ENCODE peak calls at places on chromosomes 16 and 17, in seven cellular contexts. Y is NCI-H460; T is skeletal muscle cell; Q is NCI-H1092 treated with DMSO at 0.1 percent for 48 hours; U is effector memory CD8-positive, alpha-beta T cell; J is NB4; O is pulmonary artery endothelial cell. D is an unnamed sample.

GRCh38 chr16:2843526-2843925 is 13.4 kb downstream of the ZG16B start:
- DNase-seq in Y (no peak), T (no peak), Q (no peak), U (no peak), J (no peak), O (no peak), D (no peak)

GRCh38 chr16:2250652-2251280 is 621 bp downstream of the ECI1 start:
- DNase-seq in Y (no peak), T (no peak), Q (no peak), U (peak), J (no peak), O (no peak), D (no peak)

GRCh38 chr16:68700120-68700519 is 37.0 kb upstream of the CDH1 start:
- DNase-seq in Y (no peak), T (no peak), Q (no peak), U (no peak), J (peak), O (no peak), D (peak)

GRCh38 chr17:53722407-53722806 is 100.3 kb upstream of the KIF2B start:
- DNase-seq in Y (no peak), T (peak), Q (no peak), U (no peak), J (peak), O (no peak), D (peak)

GRCh38 chr17:64502809-64503208 is 3.3 kb downstream of the DDX5 start:
- DNase-seq in Y (no peak), T (no peak), Q (no peak), U (no peak), J (no peak), O (no peak), D (no peak)

GRCh38 chr17:68398731-68399637 is 58.3 kb downstream of the WIPI1 start:
- DNase-seq in Y (peak), T (peak), Q (peak), U (no peak), J (peak), O (no peak), D (no peak)

GRCh38 chr17:55722742-55723487 is at the start of gene TMEM100:
- DNase-seq in Y (no peak), T (peak), Q (no peak), U (no peak), J (peak), O (peak), D (peak)

GRCh38 chr17:64061157-64061898 is 40.9 kb upstream of the ICAM2 start:
- DNase-seq in Y (no peak), T (no peak), Q (no peak), U (no peak), J (no peak), O (peak), D (no peak)

GRCh38 chr17:62760888-62761267 is 47.2 kb downstream of the MARCHF10 start:
- DNase-seq in Y (no peak), T (no peak), Q (no peak), U (no peak), J (no peak), O (no peak), D (no peak)

GRCh38 chr16:53784312-53784711 is 80.4 kb downstream of the FTO start:
- DNase-seq in Y (no peak), T (no peak), Q (no peak), U (no peak), J (no peak), O (no peak), D (no peak)

D was measured in AG09309.